ENCODE peak calls at places on chromosomes 16 and 17, in seven cellular contexts. Y is lower lobe of right lung; C is caudate nucleus; P is CD4-positive, CD25-positive, alpha-beta regulatory T cell; B is dorsolateral prefrontal cortex; Q is Panc1; S is ascending aorta. J is an unnamed sample.

GRCh38 chr17:33124871-33125551 is 133.4 kb downstream of the SPACA3 start:
- DNase-seq in P (no peak), B (no peak), C (no peak), Y (no peak), S (no peak), Q (no peak), J (no peak)

GRCh38 chr17:83109793-83110645 is 30.6 kb downstream of the METRNL start:
- DNase-seq in B (no peak), S (peak; percentile 99), C (no peak), P (no peak), Q (peak; percentile 22), Y (peak; percentile 94), J (peak; percentile 73)

GRCh38 chr17:47720754-47721533 is 12.1 kb upstream of the TBX21 start:
- DNase-seq in S (no peak), B (no peak), P (no peak), C (no peak), Y (no peak), Q (no peak), J (no peak)

GRCh38 chr16:15897834-15898254 is 9.4 kb upstream of the CEP20 start:
- DNase-seq in P (no peak), Y (no peak), Q (no peak), S (no peak), C (no peak), B (no peak), J (no peak)

GRCh38 chr16:79767597-79768280 is 167.2 kb upstream of the MAF start:
- DNase-seq in B (peak; percentile 54), Q (no peak), S (no peak), P (no peak), C (no peak), Y (no peak), J (peak; percentile 58)

GRCh38 chr17:31580331-31581021 is 189.0 kb downstream of the RAB11FIP4 start:
- DNase-seq in B (no peak), Q (no peak), C (no peak), P (no peak), Y (peak; percentile 78), S (peak; percentile 90), J (no peak)

GRCh38 chr17:14886200-14886739 is 378.9 kb downstream of the PMP22 start:
- DNase-seq in P (no peak), C (no peak), Q (no peak), S (no peak), B (no peak), Y (no peak), J (no peak)

GRCh38 chr17:77778636-77779524 is 179.6 kb upstream of the TNRC6C start:
- DNase-seq in Q (no peak), Y (peak; percentile 69), B (peak; percentile 92), P (no peak), S (peak; percentile 93), C (peak; percentile 89), J (no peak)

GRCh38 chr17:63512896-63513644 is 10.1 kb upstream of the KCNH6 start:
- DNase-seq in Y (no peak), P (no peak), Q (no peak), B (no peak), C (no peak), S (no peak), J (no peak)

GRCh38 chr17:1649116-1649843 is 386 bp downstream of the RILP start:
- DNase-seq in B (peak; percentile 58), C (peak; percentile 38), S (peak; percentile 95), Y (peak; percentile 90), Q (no peak), P (peak; percentile 84), J (no peak)

GRCh38 chr17:73956595-73957465 is 246.6 kb upstream of the RPL38 start:
- DNase-seq in Q (no peak), B (peak; percentile 84), Y (peak; percentile 64), P (peak; percentile 40), S (peak; percentile 53), C (peak; percentile 29), J (no peak)

GRCh38 chr17:80781188-80781577 is 210.5 kb upstream of the CHMP6 start:
- DNase-seq in S (no peak), Q (no peak), C (no peak), P (no peak), Y (peak; percentile 70), B (no peak), J (no peak)
- H3K27ac ChIP-seq in S (peak overlapping the region; percentile 22), Q (no peak overlapping the region), C (no peak overlapping the region), P (no peak overlapping the region), Y (peak overlapping the region; percentile 44), B (no peak overlapping the region), J (peak overlapping the region; percentile 26)

DNA sequence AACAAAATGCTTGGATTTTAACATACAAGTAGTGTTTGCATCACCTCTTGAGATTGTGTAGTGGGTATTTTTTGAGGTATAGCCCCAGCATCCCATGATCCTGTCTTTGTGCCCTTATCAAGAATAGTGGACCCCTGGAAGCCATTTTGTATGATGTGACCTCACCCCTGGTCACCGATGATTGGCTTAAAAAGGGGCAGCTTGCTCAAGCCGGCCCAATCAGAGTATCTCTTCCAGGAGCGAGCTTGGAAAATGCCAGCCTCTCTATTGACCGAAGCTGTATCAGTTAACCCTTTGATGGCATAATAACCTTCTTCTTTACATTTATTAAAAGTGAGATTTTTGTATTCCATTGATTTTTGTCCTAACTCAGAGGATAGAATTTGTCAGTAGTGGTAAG is 55.5 kb upstream of the FAM20A start:
- DNase-seq in Y (no peak), B (no peak), C (no peak), S (no peak), P (no peak), Q (no peak), J (no peak)
- H3K27ac ChIP-seq in Y (no peak overlapping the region), B (no peak overlapping the region), C (no peak overlapping the region), S (no peak overlapping the region), P (no peak overlapping the region), Q (no peak overlapping the region), J (no peak overlapping the region)

GRCh38 chr17:81223758-81224122 is 975 bp upstream of the CEP131 start:
- DNase-seq in Q (no peak), C (no peak), P (no peak), S (no peak), Y (no peak), B (no peak), J (peak; percentile 56)

GRCh38 chr17:81222906-81223757 is at the start of gene CEP131:
- DNase-seq in P (peak; percentile 98), S (peak; percentile 99), C (peak; percentile 98), Y (peak; percentile 99), B (peak; percentile 96), Q (peak; percentile 77), J (peak; percentile 99)

GRCh38 chr17:81222620-81222905 is 202 bp downstream of the CEP131 start:
- DNase-seq in B (no peak), Y (no peak), Q (no peak), P (no peak), C (no peak), S (no peak), J (no peak)

GRCh38 chr17:81221371-81221841 is 1.4 kb downstream of the CEP131 start:
- DNase-seq in S (no peak), Q (no peak), Y (no peak), B (no peak), P (no peak), C (no peak), J (no peak)

DNA sequence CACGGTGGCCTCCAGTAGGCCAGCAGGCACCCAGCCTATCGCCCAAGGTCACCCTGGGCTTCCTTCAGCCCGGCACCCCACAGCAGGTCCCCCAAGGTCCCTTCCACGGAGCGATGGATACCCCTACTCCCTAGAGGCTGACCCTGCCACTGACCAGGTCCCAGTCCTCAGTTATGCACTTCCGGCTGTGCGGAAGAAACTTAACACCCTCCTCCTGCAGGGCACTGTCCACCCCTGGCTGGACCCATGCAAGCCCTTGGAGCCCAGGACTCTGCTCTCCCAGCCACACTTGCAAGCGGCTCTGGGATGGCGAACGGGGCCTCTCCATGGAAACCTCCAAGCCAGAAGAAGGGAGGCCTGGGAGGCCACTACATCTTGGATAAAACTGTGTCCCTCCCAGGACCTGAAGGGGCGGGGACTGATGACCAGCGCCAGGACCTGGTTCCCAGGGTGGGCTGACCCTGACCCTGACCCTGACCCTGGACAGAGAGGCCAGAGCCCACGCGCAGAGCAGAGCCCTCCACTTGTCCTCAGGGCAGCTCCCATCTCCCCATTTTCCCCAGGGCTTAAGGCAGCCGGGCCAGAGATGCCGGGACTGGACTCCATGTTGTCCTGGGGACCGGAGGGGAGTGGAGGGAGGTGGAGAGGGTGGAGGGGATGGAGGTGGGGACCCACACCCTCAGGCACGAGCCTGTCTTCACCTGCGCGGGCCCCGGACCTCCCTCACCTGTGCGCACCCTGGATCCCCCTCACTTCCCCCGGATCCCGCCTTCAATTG is 734 bp downstream of the CEP131 start:
- DNase-seq in B (no peak), P (no peak), Y (no peak), Q (no peak), C (no peak), S (no peak), J (no peak)
- H3K27ac ChIP-seq in B (no peak overlapping the region), P (no peak overlapping the region), Y (peak overlapping the region; percentile 31), Q (peak overlapping the region; percentile 65), C (no peak overlapping the region), S (no peak overlapping the region), J (no peak overlapping the region)

DNA sequence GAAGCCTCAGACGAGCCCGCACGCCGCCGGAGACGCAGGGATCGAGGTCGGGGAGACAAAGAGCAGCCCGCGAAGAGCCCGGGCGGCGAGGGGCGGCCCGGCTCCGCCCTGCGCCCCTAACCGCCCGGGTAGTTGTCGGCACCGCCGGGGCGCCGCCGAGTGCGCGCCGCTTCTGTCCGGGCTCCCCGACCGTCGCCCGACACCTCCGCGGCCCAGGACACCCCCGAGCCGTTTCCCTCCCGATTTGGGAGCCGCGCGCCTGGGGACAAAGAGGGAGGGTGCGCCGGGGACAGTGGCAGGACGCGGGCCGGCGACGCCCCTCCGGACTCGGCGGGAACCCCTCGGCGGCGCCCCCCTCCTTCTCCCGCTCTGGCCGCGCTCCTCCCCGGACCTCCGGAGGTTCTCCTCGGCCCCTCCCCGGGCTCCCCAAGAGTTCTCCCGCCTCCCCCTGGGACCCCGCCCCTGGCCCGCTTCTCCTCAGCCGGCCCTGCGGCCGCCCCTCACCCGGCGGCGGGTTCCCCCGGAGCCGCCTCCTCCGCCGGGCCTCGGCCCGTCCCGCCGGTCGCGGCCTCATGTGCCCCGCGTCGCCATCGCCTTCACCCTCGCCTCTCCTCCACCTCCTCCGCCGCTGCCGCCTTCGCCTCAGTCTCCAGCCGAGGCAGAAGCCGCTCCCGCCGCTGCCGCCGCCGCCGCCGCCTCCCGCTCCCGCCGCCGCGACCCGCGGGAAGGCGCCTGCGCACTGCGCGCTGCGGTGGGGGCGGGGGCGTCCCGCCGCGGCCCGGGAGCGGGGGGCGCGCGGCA is at the start of gene GJC1:
- DNase-seq in C (no peak), B (no peak), S (no peak), Q (no peak), P (no peak), Y (no peak), J (no peak)
- H3K27ac ChIP-seq in C (no peak within 1 kb of the TSS), B (peak within 1 kb of the TSS; percentile 60), S (peak within 1 kb of the TSS; percentile 62), Q (peak within 1 kb of the TSS; percentile 97), P (no peak within 1 kb of the TSS), Y (peak within 1 kb of the TSS; percentile 51), J (peak within 1 kb of the TSS; percentile 79)

J was measured in Peyer's patch.